ENCODE peak calls at places on chromosomes 4 and X, in four cellular contexts. One of them, this sample, is unnamed.

GRCh38 chr4:183180096-183180495 is 81.0 kb downstream of the WWC2 start:
- DNase-seq in AG09319: no peak
- DNase-seq in NCI-H2081: no peak
- DNase-seq in hepatic stellate cell: no peak
- DNase-seq in this sample: no peak

GRCh38 chr4:16140520-16141249 is 56.9 kb upstream of the PROM1 start:
- DNase-seq in NCI-H2081: no peak
- DNase-seq in AG09319: peak; percentile 88
- DNase-seq in hepatic stellate cell: peak; percentile 11
- DNase-seq in this sample: peak; percentile 87

GRCh38 chr4:164803702-164804101 is 49.8 kb downstream of the SMIM31 start:
- DNase-seq in AG09319: no peak
- DNase-seq in hepatic stellate cell: no peak
- DNase-seq in NCI-H2081: no peak
- DNase-seq in this sample: no peak

GRCh38 chr4:17063870-17064269 is 165.4 kb upstream of the LDB2 start:
- DNase-seq in AG09319: peak; percentile 40
- DNase-seq in hepatic stellate cell: peak; percentile 39
- DNase-seq in NCI-H2081: no peak
- DNase-seq in this sample: no peak

GRCh38 chrX:9362529-9362928 is 102.3 kb upstream of the TBL1X start:
- DNase-seq in NCI-H2081: no peak
- DNase-seq in AG09319: no peak
- DNase-seq in hepatic stellate cell: no peak
- DNase-seq in this sample: no peak

GRCh38 chr4:124946696-124947095 is 234.2 kb upstream of the ANKRD50 start:
- DNase-seq in hepatic stellate cell: no peak
- DNase-seq in AG09319: no peak
- DNase-seq in NCI-H2081: no peak
- DNase-seq in this sample: peak; percentile 61

GRCh38 chr4:122831515-122832196 is 5.0 kb downstream of the FGF2 start:
- DNase-seq in hepatic stellate cell: no peak
- DNase-seq in AG09319: no peak
- DNase-seq in NCI-H2081: no peak
- DNase-seq in this sample: no peak

GRCh38 chr4:33091961-33092360 is 2371.8 kb downstream of the PCDH7 start:
- DNase-seq in hepatic stellate cell: no peak
- DNase-seq in NCI-H2081: no peak
- DNase-seq in AG09319: no peak
- DNase-seq in this sample: no peak

GRCh38 chrX:14015941-14016340 is 13.8 kb downstream of the GEMIN8 start:
- DNase-seq in NCI-H2081: no peak
- DNase-seq in AG09319: no peak
- DNase-seq in hepatic stellate cell: no peak
- DNase-seq in this sample: no peak

GRCh38 chr4:161121451-161121850 is 1042.3 kb downstream of the FSTL5 start:
- DNase-seq in AG09319: no peak
- DNase-seq in hepatic stellate cell: no peak
- DNase-seq in NCI-H2081: no peak
- DNase-seq in this sample: no peak

GRCh38 chr4:16248605-16249004 is 22.3 kb upstream of the TAPT1 start:
- DNase-seq in hepatic stellate cell: no peak
- DNase-seq in NCI-H2081: no peak
- DNase-seq in AG09319: no peak
- DNase-seq in this sample: no peak

GRCh38 chr4:8509311-8509950 is 68.9 kb downstream of the TRMT44 start:
- DNase-seq in hepatic stellate cell: no peak
- DNase-seq in NCI-H2081: no peak
- DNase-seq in AG09319: no peak
- DNase-seq in this sample: no peak

GRCh38 chrX:129768586-129769466 is 10.9 kb upstream of the SASH3 start:
- DNase-seq in NCI-H2081: no peak
- DNase-seq in AG09319: no peak
- DNase-seq in hepatic stellate cell: no peak
- DNase-seq in this sample: no peak

GRCh38 chr4:38306482-38307071 is 346.4 kb downstream of the PTTG2 start:
- DNase-seq in hepatic stellate cell: no peak
- DNase-seq in NCI-H2081: no peak
- DNase-seq in AG09319: no peak
- DNase-seq in this sample: no peak

GRCh38 chrX:37686348-37686736 is 751 bp downstream of the XK start:
- DNase-seq in NCI-H2081: no peak
- DNase-seq in AG09319: no peak
- DNase-seq in hepatic stellate cell: no peak
- DNase-seq in this sample: no peak

GRCh38 chr4:180947421-180947820 is 1295.8 kb upstream of the TENM3 start:
- DNase-seq in hepatic stellate cell: no peak
- DNase-seq in AG09319: no peak
- DNase-seq in NCI-H2081: peak; percentile 68
- DNase-seq in this sample: no peak

GRCh38 chr4:173424899-173425805 is 26.2 kb upstream of the SCRG1 start:
- DNase-seq in AG09319: no peak
- DNase-seq in NCI-H2081: no peak
- DNase-seq in hepatic stellate cell: peak; percentile 44
- DNase-seq in this sample: no peak

GRCh38 chr4:81164623-81165416 is 50.2 kb downstream of the PRKG2 start:
- DNase-seq in hepatic stellate cell: no peak
- DNase-seq in AG09319: no peak
- DNase-seq in NCI-H2081: no peak
- DNase-seq in this sample: no peak

GRCh38 chrX:124087000-124087746 is 125.7 kb downstream of the STAG2 start:
- DNase-seq in AG09319: no peak
- DNase-seq in hepatic stellate cell: no peak
- DNase-seq in NCI-H2081: no peak
- DNase-seq in this sample: no peak

GRCh38 chrX:38861489-38861888 is 60.2 kb downstream of the MID1IP1 start:
- DNase-seq in hepatic stellate cell: no peak
- DNase-seq in NCI-H2081: no peak
- DNase-seq in AG09319: no peak
- DNase-seq in this sample: no peak

GRCh38 chrX:153597351-153597750 is 1.6 kb downstream of the CCNQ start:
- DNase-seq in hepatic stellate cell: no peak
- DNase-seq in NCI-H2081: no peak
- DNase-seq in AG09319: no peak
- DNase-seq in this sample: no peak

GRCh38 chrX:71619193-71619592 is 882 bp upstream of the CXCR3 start:
- DNase-seq in NCI-H2081: no peak
- DNase-seq in AG09319: no peak
- DNase-seq in hepatic stellate cell: no peak
- DNase-seq in this sample: no peak

GRCh38 chr4:141645611-141646340 is 9.4 kb downstream of the IL15 start:
- DNase-seq in NCI-H2081: no peak
- DNase-seq in hepatic stellate cell: peak; percentile 32
- DNase-seq in AG09319: no peak
- DNase-seq in this sample: peak; percentile 65

GRCh38 chr4:31246856-31247255 is 526.7 kb downstream of the PCDH7 start:
- DNase-seq in AG09319: no peak
- DNase-seq in NCI-H2081: no peak
- DNase-seq in hepatic stellate cell: no peak
- DNase-seq in this sample: no peak

GRCh38 chr4:678765-679481 is 4.6 kb downstream of the MYL5 start:
- DNase-seq in hepatic stellate cell: no peak
- DNase-seq in NCI-H2081: no peak
- DNase-seq in AG09319: no peak
- DNase-seq in this sample: no peak

GRCh38 chrX:124406294-124407013 is 60.1 kb downstream of the SH2D1A start:
- DNase-seq in AG09319: peak; percentile 29
- DNase-seq in NCI-H2081: peak; percentile 91
- DNase-seq in hepatic stellate cell: peak; percentile 66
- DNase-seq in this sample: peak; percentile 67

GRCh38 chr4:42786350-42787070 is 106.0 kb upstream of the GRXCR1 start:
- DNase-seq in AG09319: no peak
- DNase-seq in NCI-H2081: peak; percentile 84
- DNase-seq in hepatic stellate cell: no peak
- DNase-seq in this sample: no peak

GRCh38 chrX:73855546-73855945 is 292.5 kb downstream of the CHIC1 start:
- DNase-seq in AG09319: peak; percentile 41
- DNase-seq in NCI-H2081: peak; percentile 63
- DNase-seq in hepatic stellate cell: peak; percentile 36
- DNase-seq in this sample: peak; percentile 66

GRCh38 chr4:133467290-133467947 is 318.3 kb downstream of the PCDH10 start:
- DNase-seq in hepatic stellate cell: no peak
- DNase-seq in NCI-H2081: no peak
- DNase-seq in AG09319: no peak
- DNase-seq in this sample: no peak

GRCh38 chrX:81174286-81174685 is 27.4 kb downstream of the HMGN5 start:
- DNase-seq in hepatic stellate cell: no peak
- DNase-seq in AG09319: peak; percentile 0
- DNase-seq in NCI-H2081: no peak
- DNase-seq in this sample: peak; percentile 36

This sample was measured in lung microvascular endothelial cell.